ENCODE peak calls at places on chromosome 14, in nine cellular contexts. F, W, M, S, Q, A, H, X and J are unnamed samples.

GRCh38 chr14:105167303-105168092 is 1.1 kb downstream of the JAG2 start:
- DNase-seq in F (peak), M (no peak), S (no peak), A (no peak), X (peak), Q (no peak), H (no peak), W (no peak), J (no peak)

GRCh38 chr14:93648440-93649168 is 139.7 kb downstream of the PRIMA1 start:
- DNase-seq in H (peak), S (no peak), F (peak), A (no peak), Q (no peak), X (no peak), W (no peak), M (peak), J (no peak)

GRCh38 chr14:95250936-95251335 is 68.8 kb downstream of the CLMN start:
- DNase-seq in F (no peak), W (no peak), S (no peak), H (no peak), X (no peak), M (no peak), A (no peak), Q (no peak), J (no peak)

GRCh38 chr14:20794644-20795369 is 7.8 kb downstream of the RNASE1 start:
- DNase-seq in A (no peak), Q (no peak), H (peak), X (no peak), W (no peak), S (no peak), F (no peak), M (no peak), J (no peak)

GRCh38 chr14:61343991-61344405 is 22.6 kb downstream of the PRKCH start:
- DNase-seq in M (no peak), X (no peak), H (no peak), Q (no peak), F (no peak), S (no peak), A (no peak), W (no peak), J (no peak)

GRCh38 chr14:32468955-32469354 is 139.9 kb downstream of the AKAP6 start:
- DNase-seq in F (no peak), S (no peak), W (no peak), Q (no peak), X (peak), H (no peak), M (no peak), A (peak), J (no peak)

GRCh38 chr14:94307410-94307992 is 14.4 kb upstream of the SERPINA10 start:
- DNase-seq in M (no peak), Q (no peak), S (no peak), X (no peak), F (peak), A (no peak), H (peak), W (no peak), J (no peak)

GRCh38 chr14:21089271-21089670 is 9.2 kb downstream of the ZNF219 start:
- DNase-seq in X (no peak), F (no peak), Q (no peak), W (no peak), A (no peak), H (no peak), M (no peak), S (no peak), J (no peak)

GRCh38 chr14:51989293-51990234 is at the start of gene RTRAF:
- DNase-seq in H (peak), A (peak), M (peak), Q (peak), F (peak), W (peak), S (peak), X (peak), J (peak)

GRCh38 chr14:105336477-105337287 is 22.1 kb downstream of the PACS2 start:
- DNase-seq in W (no peak), S (no peak), F (no peak), X (no peak), H (no peak), M (no peak), A (no peak), Q (no peak), J (no peak)

GRCh38 chr14:33017016-33017415 is 78.3 kb downstream of the NPAS3 start:
- DNase-seq in X (no peak), W (no peak), H (no peak), F (no peak), Q (no peak), A (no peak), S (no peak), M (no peak), J (no peak)

GRCh38 chr14:52067873-52068740 is 752 bp downstream of the NID2 start:
- DNase-seq in W (peak), S (no peak), M (peak), H (no peak), X (no peak), Q (peak), A (no peak), F (peak), J (no peak)

GRCh38 chr14:78325911-78326310 is 155.7 kb downstream of the NRXN3 start:
- DNase-seq in S (no peak), A (no peak), W (no peak), F (no peak), H (no peak), X (no peak), Q (no peak), M (no peak), J (no peak)

GRCh38 chr14:93073833-93074769 is 41.6 kb downstream of the ITPK1 start:
- DNase-seq in Q (no peak), F (no peak), A (peak), X (no peak), S (no peak), M (no peak), H (peak), W (peak), J (no peak)

GRCh38 chr14:74974364-74975058 is 19.1 kb upstream of the PGF start:
- DNase-seq in M (no peak), S (no peak), Q (no peak), F (peak), H (no peak), A (no peak), X (no peak), W (no peak), J (no peak)

GRCh38 chr14:75543786-75544185 is 21.5 kb downstream of the BATF start:
- DNase-seq in A (no peak), W (no peak), M (no peak), S (no peak), X (no peak), Q (no peak), F (no peak), H (no peak), J (no peak)

GRCh38 chr14:83287300-83287699 is 1753.6 kb upstream of the SEL1L start:
- DNase-seq in W (no peak), Q (no peak), X (no peak), S (no peak), A (no peak), F (no peak), M (no peak), H (no peak), J (no peak)

GRCh38 chr14:104085032-104085888 is at the start of gene ASPG:
- DNase-seq in S (no peak), X (no peak), H (no peak), A (no peak), Q (no peak), W (peak), M (no peak), F (peak), J (no peak)

GRCh38 chr14:89625208-89625987 is 208.4 kb upstream of the FOXN3 start:
- DNase-seq in A (no peak), F (no peak), H (no peak), S (no peak), X (no peak), W (peak), M (peak), Q (no peak), J (no peak)

GRCh38 chr14:91961297-91962220 is 14.1 kb upstream of the FBLN5 start:
- DNase-seq in W (no peak), H (no peak), S (no peak), X (no peak), A (no peak), M (no peak), Q (no peak), F (no peak), J (no peak)

GRCh38 chr14:93859957-93860356 is 67.2 kb upstream of the FAM181A start:
- DNase-seq in A (no peak), Q (no peak), W (peak), S (no peak), F (no peak), H (no peak), X (peak), M (no peak), J (no peak)

GRCh38 chr14:102320033-102320660 is 601 bp downstream of the ZNF839 start:
- DNase-seq in F (peak), M (peak), Q (no peak), A (peak), X (peak), S (no peak), W (peak), H (no peak), J (peak)